ENCODE peak calls at places on chromosomes 16 and 17, in four cellular contexts. C is gastrocnemius medialis, Z is brain microvascular endothelial cell, P is body of pancreas. R is an unnamed sample. For H3K36me3 and H3K27me3, the result is how much of the 10 kb centered on the place peaks cover.

GRCh38 chr16:75377971-75378386 is 55.3 kb downstream of the CFDP1 start:
- DNase-seq in C (no peak), P (peak), Z (peak), R (peak)

GRCh38 chr17:69654981-69655581 is 240.6 kb downstream of the MAP2K6 start:
- DNase-seq in C (no peak), P (no peak), Z (peak), R (peak)

GRCh38 chr16:11224096-11224893 is 31.7 kb downstream of the SOCS1 start:
- DNase-seq in C (peak), Z (no peak), P (peak), R (no peak)

GRCh38 chr17:55588858-55589257 is 77.6 kb upstream of the SMIM36 start:
- DNase-seq in C (no peak), Z (no peak), P (no peak), R (no peak)

GRCh38 chr16:22934786-22935185 is 120.8 kb downstream of the HS3ST2 start:
- DNase-seq in C (no peak), Z (no peak), P (no peak), R (no peak)

GRCh38 chr17:56812971-56813388 is 20.7 kb downstream of the C17orf67 start:
- DNase-seq in C (no peak), P (no peak), Z (no peak), R (no peak)

GRCh38 chr16:797120-797420 is 3.5 kb downstream of the GNG13 start:
- DNase-seq in P (no peak), Z (no peak), C (no peak), R (no peak)

GRCh38 chr17:58318065-58318481 is 10.5 kb downstream of the TSPOAP1 start:
- DNase-seq in P (no peak), C (no peak), Z (no peak), R (no peak)

GRCh38 chr17:41619162-41619933 is 5.0 kb downstream of the KRT17 start:
- DNase-seq in Z (no peak), C (no peak), P (no peak), R (no peak)

DNA sequence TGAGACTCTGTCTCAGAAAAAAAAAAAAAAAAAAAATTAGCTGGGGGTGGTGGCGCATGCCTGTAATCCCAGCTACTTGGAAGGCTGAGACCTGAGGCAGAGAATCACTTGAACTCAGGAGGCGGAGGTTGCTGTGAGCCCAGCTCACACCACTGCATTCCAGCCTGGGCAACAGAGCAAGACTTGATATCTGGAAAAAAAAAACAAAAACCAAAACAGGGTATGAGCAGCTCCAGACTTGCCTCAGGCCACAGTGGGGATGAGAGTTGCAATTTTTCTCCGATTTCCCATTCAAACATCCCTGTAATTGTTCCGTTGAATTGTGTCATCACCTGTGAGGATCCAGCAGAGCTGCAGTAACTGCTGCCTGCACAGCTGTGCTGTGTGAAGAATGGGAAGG is 150.1 kb downstream of the VPS53 start:
- DNase-seq in Z (no peak), C (no peak), P (no peak), R (no peak)
- H3K36me3 ChIP-seq in Z (under half), C (under half), P (under half), R (under half)

GRCh38 chr17:63189082-63189481 is 223.0 kb downstream of the TANC2 start:
- DNase-seq in Z (no peak), C (no peak), P (no peak), R (no peak)
- H3K27me3 ChIP-seq in Z (under half), C (under half), P (under half), R (under half)

GRCh38 chr17:4838306-4838785 is 5.2 kb downstream of the MINK1 start:
- DNase-seq in P (no peak), C (no peak), Z (no peak), R (no peak)

GRCh38 chr17:4837471-4838305 is 4.5 kb downstream of the MINK1 start:
- DNase-seq in C (no peak), P (no peak), Z (no peak), R (no peak)

GRCh38 chr17:4839965-4840892 is 7.1 kb downstream of the MINK1 start:
- DNase-seq in C (no peak), P (no peak), Z (no peak), R (no peak)

GRCh38 chr17:4840893-4841242 is 7.7 kb downstream of the MINK1 start:
- DNase-seq in P (no peak), Z (no peak), C (no peak), R (no peak)

GRCh38 chr17:4839221-4839620 is 6.1 kb downstream of the MINK1 start:
- DNase-seq in P (no peak), C (no peak), Z (no peak), R (no peak)
- H3K4me3 ChIP-seq in P (no peak), C (no peak), Z (no peak), R (no peak)

DNA sequence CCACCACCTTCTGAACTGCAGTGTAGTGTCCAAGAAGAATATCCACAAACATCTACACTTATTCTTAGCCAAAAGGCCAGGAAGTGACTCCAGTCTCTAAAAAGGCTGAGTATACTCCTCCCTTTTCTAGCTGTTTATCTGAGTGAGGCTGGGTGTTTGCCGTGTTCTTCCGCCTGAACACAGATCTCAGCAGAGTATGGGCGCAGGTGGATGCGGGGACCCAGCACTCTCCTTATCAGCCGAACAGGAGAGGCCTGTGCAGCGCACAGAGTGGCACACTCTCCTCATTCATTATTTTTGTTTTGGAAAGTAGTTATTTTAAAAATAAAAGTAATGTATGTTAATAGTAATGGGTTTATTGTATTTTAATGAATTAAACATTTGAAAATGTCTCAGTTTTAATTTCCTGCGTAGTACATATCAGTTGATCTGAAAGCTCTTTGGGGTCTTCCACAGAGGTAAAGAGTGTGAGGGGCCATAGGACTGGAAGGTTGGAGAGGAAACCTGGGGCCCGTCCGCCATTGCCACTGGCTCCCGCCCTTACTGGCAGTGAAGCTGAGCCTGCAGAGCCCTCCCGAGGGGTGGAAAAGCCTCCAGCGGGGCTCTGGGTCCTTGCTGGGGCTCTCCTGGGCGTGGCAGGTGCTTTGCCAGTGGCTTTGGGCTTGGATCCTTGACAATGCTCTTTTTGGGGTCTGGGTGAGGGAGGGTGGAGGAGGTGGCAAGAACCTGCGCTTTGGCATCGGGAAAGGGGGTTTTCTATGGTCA is 53.8 kb downstream of the PDPK1 start:
- DNase-seq in C (no peak), P (no peak), Z (no peak), R (no peak)
- H3K36me3 ChIP-seq in C (under half), P (under half), Z (under half), R (under half)

GRCh38 chr17:35344262-35344661 is 29.2 kb downstream of the SLFN11 start:
- DNase-seq in Z (no peak), C (no peak), P (no peak), R (no peak)
- H3K27me3 ChIP-seq in Z (under half), C (under half), P (under half), R (under half)

GRCh38 chr16:85027349-85027967 is at the start of gene KIAA0513:
- DNase-seq in P (peak), Z (peak), C (peak), R (peak)

GRCh38 chr16:85029981-85030381 is 2.4 kb downstream of the KIAA0513 start:
- DNase-seq in P (peak), Z (no peak), C (no peak), R (no peak)

GRCh38 chr16:85027968-85028637 is 508 bp downstream of the KIAA0513 start:
- DNase-seq in Z (no peak), P (peak), C (no peak), R (no peak)

GRCh38 chr16:85029413-85029794 is 1.8 kb downstream of the KIAA0513 start:
- DNase-seq in C (no peak), Z (no peak), P (peak), R (peak)

DNA sequence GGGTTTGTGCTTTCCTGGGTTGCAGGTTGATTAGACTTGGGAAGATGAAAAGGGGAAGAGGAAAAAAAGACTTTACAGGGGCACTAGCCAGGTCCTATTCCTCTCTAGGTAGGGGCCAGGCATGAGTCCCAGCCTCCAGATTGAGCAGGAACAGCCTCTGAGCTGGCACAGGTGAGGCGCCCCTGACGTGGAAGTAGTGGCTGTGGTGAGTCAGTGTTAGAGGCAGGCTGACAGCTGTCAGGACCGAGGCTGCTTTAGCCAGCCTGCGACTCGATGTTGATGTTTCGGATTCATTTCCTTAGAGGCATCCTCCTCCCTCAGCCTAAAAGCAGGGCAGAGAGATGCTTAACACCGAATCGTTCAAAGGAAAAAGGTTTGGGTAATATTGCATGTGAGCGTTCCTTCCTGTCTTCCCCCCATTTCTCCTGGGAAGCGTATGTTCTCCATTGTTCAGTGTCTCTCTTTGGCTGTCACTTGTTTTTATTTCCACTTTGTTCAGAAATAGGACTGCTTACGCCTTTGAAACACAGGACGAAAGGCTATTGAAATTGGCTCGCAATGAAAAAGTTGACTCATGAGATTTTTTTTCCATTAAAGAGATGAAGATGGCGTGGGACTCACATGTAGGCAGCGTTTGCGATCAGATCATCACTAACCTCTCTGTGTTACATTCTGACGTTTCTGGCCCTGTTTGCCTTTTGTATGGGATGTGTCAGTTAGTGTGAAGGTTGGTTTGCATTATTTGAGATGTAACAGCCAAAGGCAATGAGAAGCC is 1.2 kb downstream of the KIAA0513 start:
- DNase-seq in Z (no peak), C (peak), P (peak), R (no peak)
- H3K4me3 ChIP-seq in Z (peak), C (peak), P (peak), R (peak)

GRCh38 chr17:81277938-81278693 is 17.0 kb downstream of the SLC38A10 start:
- DNase-seq in P (no peak), Z (no peak), C (no peak), R (no peak)

GRCh38 chr17:81280571-81280970 is 14.5 kb downstream of the SLC38A10 start:
- DNase-seq in C (no peak), Z (no peak), P (no peak), R (no peak)

GRCh38 chr17:81279278-81280073 is 15.6 kb downstream of the SLC38A10 start:
- DNase-seq in Z (no peak), C (no peak), P (no peak), R (no peak)

GRCh38 chr17:81277421-81277820 is 17.7 kb downstream of the SLC38A10 start:
- DNase-seq in C (no peak), P (no peak), Z (no peak), R (no peak)

GRCh38 chr17:81278831-81279230 is 16.3 kb downstream of the SLC38A10 start:
- DNase-seq in C (no peak), P (no peak), Z (no peak), R (no peak)
- H3K36me3 ChIP-seq in C (under half), P (under half), Z (under half), R (under half)

DNA sequence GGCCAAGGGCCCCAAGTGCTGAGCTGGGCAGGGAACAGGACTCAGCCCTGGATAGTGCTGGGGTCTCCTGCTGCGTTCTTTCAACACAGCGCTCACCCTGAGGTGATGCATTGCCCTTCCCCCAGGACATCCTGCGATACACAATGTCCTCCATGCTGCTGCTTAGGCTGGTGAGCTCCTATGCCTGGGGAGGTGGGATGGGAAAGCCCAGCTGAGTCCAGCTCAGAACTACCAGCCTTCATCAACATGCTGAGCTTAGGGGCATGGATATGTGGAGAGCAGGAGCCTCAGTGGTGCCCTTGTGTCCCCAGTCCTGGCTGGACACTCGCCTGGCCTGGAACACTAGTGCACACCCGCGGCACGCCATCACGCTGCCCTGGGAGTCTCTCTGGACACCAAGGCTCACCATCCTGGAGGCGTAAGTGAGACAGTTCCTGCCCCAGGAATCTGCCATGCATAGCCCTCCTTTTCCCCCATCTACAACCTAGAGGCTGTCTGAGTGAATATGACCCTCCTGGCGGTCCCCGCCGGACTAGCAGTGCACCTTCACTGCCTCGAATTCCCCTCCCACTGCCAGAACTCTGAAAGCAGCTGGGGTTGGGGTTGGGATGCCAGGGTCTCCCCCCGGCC is 710 bp downstream of the ZACN start:
- DNase-seq in Z (no peak), C (no peak), P (no peak), R (no peak)
- H3K27me3 ChIP-seq in Z (half or more), C (under half), P (under half), R (half or more)

GRCh38 chr17:75720656-75721462 is at the start of gene ITGB4:
- DNase-seq in Z (no peak), C (no peak), P (peak), R (no peak)
- H3K4me3 ChIP-seq in Z (peak), C (peak), P (peak), R (peak)

GRCh38 chr17:44933824-44934744 is 13.5 kb downstream of the KIF18B start:
- DNase-seq in Z (no peak), P (no peak), C (no peak), R (no peak)

GRCh38 chr17:44931376-44931775 is 16.1 kb upstream of the GFAP start:
- DNase-seq in P (no peak), C (no peak), Z (no peak), R (no peak)

GRCh38 chr17:44930667-44931066 is 15.4 kb upstream of the GFAP start:
- DNase-seq in C (no peak), P (no peak), Z (no peak), R (no peak)

GRCh38 chr17:44932096-44932495 is 15.5 kb downstream of the KIF18B start:
- DNase-seq in Z (no peak), C (no peak), P (no peak), R (no peak)

DNA sequence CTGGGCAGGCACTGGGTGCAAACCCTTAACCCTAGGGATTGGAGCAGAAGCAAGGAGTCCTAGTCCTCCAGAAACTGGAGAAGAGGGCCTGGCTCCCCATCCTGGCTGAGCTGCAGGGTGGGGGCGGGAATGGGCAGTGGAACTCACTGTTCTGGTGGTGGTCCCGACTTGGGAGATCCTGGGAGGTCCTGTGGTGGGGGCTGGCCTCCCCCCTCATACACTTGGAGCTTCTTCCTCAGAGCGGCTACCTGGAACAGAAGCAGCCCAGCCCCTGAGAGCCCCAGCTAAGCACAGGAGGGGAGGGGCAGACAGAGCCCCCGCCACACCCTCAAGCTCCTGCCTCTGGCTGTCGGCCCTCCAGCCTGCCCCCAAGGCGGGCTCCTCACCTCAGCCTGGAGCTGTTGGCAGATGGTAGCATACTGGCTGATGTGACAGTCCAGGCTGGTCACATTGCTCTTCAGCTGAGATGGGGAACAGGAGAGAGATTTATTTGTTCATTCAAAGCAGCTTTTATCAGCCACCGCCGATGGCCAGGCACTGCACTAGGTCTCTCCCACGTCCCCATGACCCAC is 15.0 kb downstream of the KIF18B start:
- DNase-seq in C (no peak), Z (no peak), P (no peak), R (no peak)
- H3K36me3 ChIP-seq in C (under half), Z (under half), P (under half), R (under half)

R was measured in BJ.